ENCODE peak calls at places on chromosome 11, in nine cellular contexts. One of them, this sample, is unnamed.
A peak's percentile ranks its signal among the peaks of the same experiment; 100 is the strongest.

GRCh38 chr11:114145166-114145695 is 85.7 kb downstream of the ZBTB16 start:
- DNase-seq in gastrocnemius medialis: no peak
- DNase-seq in tibial nerve: no peak
- DNase-seq in tibial artery: no peak
- DNase-seq in cardiac fibroblast: no peak
- DNase-seq in bronchial epithelial cell: no peak
- DNase-seq in foreskin fibroblast: peak; percentile 36
- DNase-seq in colonic mucosa: no peak
- DNase-seq in ovary: no peak
- DNase-seq in this sample: no peak

GRCh38 chr11:124481365-124482323 is 36.1 kb upstream of the OR8B8 start:
- DNase-seq in gastrocnemius medialis: no peak
- DNase-seq in cardiac fibroblast: peak; percentile 80
- DNase-seq in bronchial epithelial cell: peak; percentile 47
- DNase-seq in tibial artery: no peak
- DNase-seq in ovary: no peak
- DNase-seq in foreskin fibroblast: peak; percentile 21
- DNase-seq in colonic mucosa: no peak
- DNase-seq in tibial nerve: no peak
- DNase-seq in this sample: no peak

GRCh38 chr11:13448876-13449275 is 14.1 kb downstream of the BTBD10 start:
- DNase-seq in colonic mucosa: no peak
- DNase-seq in ovary: no peak
- DNase-seq in foreskin fibroblast: no peak
- DNase-seq in tibial nerve: peak; percentile 25
- DNase-seq in cardiac fibroblast: peak; percentile 70
- DNase-seq in gastrocnemius medialis: no peak
- DNase-seq in tibial artery: no peak
- DNase-seq in bronchial epithelial cell: no peak
- DNase-seq in this sample: no peak

GRCh38 chr11:71235719-71236118 is 16.7 kb downstream of the SHANK2 start:
- DNase-seq in ovary: no peak
- DNase-seq in colonic mucosa: no peak
- DNase-seq in gastrocnemius medialis: no peak
- DNase-seq in tibial artery: no peak
- DNase-seq in cardiac fibroblast: no peak
- DNase-seq in bronchial epithelial cell: no peak
- DNase-seq in foreskin fibroblast: no peak
- DNase-seq in tibial nerve: no peak
- DNase-seq in this sample: no peak

GRCh38 chr11:104672897-104673296 is 225.4 kb downstream of the CASP12 start:
- DNase-seq in gastrocnemius medialis: no peak
- DNase-seq in tibial artery: no peak
- DNase-seq in ovary: no peak
- DNase-seq in cardiac fibroblast: no peak
- DNase-seq in foreskin fibroblast: no peak
- DNase-seq in bronchial epithelial cell: no peak
- DNase-seq in colonic mucosa: no peak
- DNase-seq in tibial nerve: no peak
- DNase-seq in this sample: no peak

GRCh38 chr11:94473177-94473799 is 20.4 kb downstream of the MRE11 start:
- DNase-seq in bronchial epithelial cell: no peak
- DNase-seq in ovary: no peak
- DNase-seq in foreskin fibroblast: no peak
- DNase-seq in tibial nerve: no peak
- DNase-seq in tibial artery: no peak
- DNase-seq in colonic mucosa: no peak
- DNase-seq in gastrocnemius medialis: no peak
- DNase-seq in cardiac fibroblast: no peak
- DNase-seq in this sample: no peak

GRCh38 chr11:70828498-70829159 is 423.7 kb downstream of the SHANK2 start:
- DNase-seq in foreskin fibroblast: peak; percentile 23
- DNase-seq in colonic mucosa: peak; percentile 30
- DNase-seq in ovary: no peak
- DNase-seq in tibial nerve: peak; percentile 19
- DNase-seq in bronchial epithelial cell: no peak
- DNase-seq in tibial artery: no peak
- DNase-seq in gastrocnemius medialis: no peak
- DNase-seq in cardiac fibroblast: no peak
- DNase-seq in this sample: no peak

GRCh38 chr11:64459016-64459415 is 100.1 kb downstream of the RPS6KA4 start:
- DNase-seq in bronchial epithelial cell: no peak
- DNase-seq in tibial artery: peak; percentile 11
- DNase-seq in foreskin fibroblast: no peak
- DNase-seq in cardiac fibroblast: peak; percentile 18
- DNase-seq in tibial nerve: no peak
- DNase-seq in gastrocnemius medialis: no peak
- DNase-seq in colonic mucosa: no peak
- DNase-seq in ovary: no peak
- DNase-seq in this sample: no peak

GRCh38 chr11:69499946-69500284 is 18.5 kb downstream of the LINC01488 start:
- DNase-seq in gastrocnemius medialis: no peak
- DNase-seq in bronchial epithelial cell: no peak
- DNase-seq in cardiac fibroblast: no peak
- DNase-seq in colonic mucosa: no peak
- DNase-seq in tibial nerve: no peak
- DNase-seq in foreskin fibroblast: no peak
- DNase-seq in ovary: no peak
- DNase-seq in tibial artery: no peak
- DNase-seq in this sample: no peak

GRCh38 chr11:72786305-72787261 is 7.3 kb downstream of the STARD10 start:
- DNase-seq in gastrocnemius medialis: no peak
- DNase-seq in bronchial epithelial cell: no peak
- DNase-seq in cardiac fibroblast: no peak
- DNase-seq in tibial artery: no peak
- DNase-seq in colonic mucosa: peak; percentile 92
- DNase-seq in ovary: no peak
- DNase-seq in foreskin fibroblast: no peak
- DNase-seq in tibial nerve: no peak
- DNase-seq in this sample: no peak

GRCh38 chr11:33642461-33643166 is 58.0 kb downstream of the C11orf91 start:
- DNase-seq in gastrocnemius medialis: no peak
- DNase-seq in foreskin fibroblast: no peak
- DNase-seq in tibial nerve: no peak
- DNase-seq in ovary: no peak
- DNase-seq in colonic mucosa: no peak
- DNase-seq in bronchial epithelial cell: peak; percentile 80
- DNase-seq in tibial artery: no peak
- DNase-seq in cardiac fibroblast: no peak
- DNase-seq in this sample: no peak

GRCh38 chr11:44725016-44725651 is 1.6 kb upstream of the TSPAN18 start:
- DNase-seq in ovary: no peak
- DNase-seq in gastrocnemius medialis: no peak
- DNase-seq in bronchial epithelial cell: peak; percentile 7
- DNase-seq in tibial artery: no peak
- DNase-seq in cardiac fibroblast: no peak
- DNase-seq in colonic mucosa: no peak
- DNase-seq in tibial nerve: no peak
- DNase-seq in foreskin fibroblast: no peak
- DNase-seq in this sample: no peak

GRCh38 chr11:75334976-75335375 is 16.5 kb downstream of the ARRB1 start:
- DNase-seq in tibial artery: no peak
- DNase-seq in colonic mucosa: no peak
- DNase-seq in tibial nerve: no peak
- DNase-seq in cardiac fibroblast: no peak
- DNase-seq in bronchial epithelial cell: no peak
- DNase-seq in foreskin fibroblast: no peak
- DNase-seq in ovary: no peak
- DNase-seq in gastrocnemius medialis: no peak
- DNase-seq in this sample: no peak

GRCh38 chr11:75337195-75337654 is 14.2 kb downstream of the ARRB1 start:
- DNase-seq in foreskin fibroblast: peak; percentile 60
- DNase-seq in colonic mucosa: no peak
- DNase-seq in cardiac fibroblast: peak; percentile 65
- DNase-seq in gastrocnemius medialis: peak; percentile 41
- DNase-seq in tibial nerve: no peak
- DNase-seq in ovary: no peak
- DNase-seq in tibial artery: peak; percentile 73
- DNase-seq in bronchial epithelial cell: peak; percentile 54
- DNase-seq in this sample: no peak

GRCh38 chr11:75341583-75341982 is 9.9 kb downstream of the ARRB1 start:
- DNase-seq in tibial artery: no peak
- DNase-seq in gastrocnemius medialis: peak; percentile 23
- DNase-seq in tibial nerve: no peak
- DNase-seq in foreskin fibroblast: no peak
- DNase-seq in cardiac fibroblast: no peak
- DNase-seq in bronchial epithelial cell: no peak
- DNase-seq in ovary: no peak
- DNase-seq in colonic mucosa: peak; percentile 48
- DNase-seq in this sample: no peak

GRCh38 chr11:75339685-75340409 is 11.6 kb downstream of the ARRB1 start:
- DNase-seq in gastrocnemius medialis: no peak
- DNase-seq in colonic mucosa: peak; percentile 49
- DNase-seq in tibial artery: no peak
- DNase-seq in bronchial epithelial cell: no peak
- DNase-seq in foreskin fibroblast: no peak
- DNase-seq in tibial nerve: no peak
- DNase-seq in ovary: no peak
- DNase-seq in cardiac fibroblast: no peak
- DNase-seq in this sample: no peak

DNA sequence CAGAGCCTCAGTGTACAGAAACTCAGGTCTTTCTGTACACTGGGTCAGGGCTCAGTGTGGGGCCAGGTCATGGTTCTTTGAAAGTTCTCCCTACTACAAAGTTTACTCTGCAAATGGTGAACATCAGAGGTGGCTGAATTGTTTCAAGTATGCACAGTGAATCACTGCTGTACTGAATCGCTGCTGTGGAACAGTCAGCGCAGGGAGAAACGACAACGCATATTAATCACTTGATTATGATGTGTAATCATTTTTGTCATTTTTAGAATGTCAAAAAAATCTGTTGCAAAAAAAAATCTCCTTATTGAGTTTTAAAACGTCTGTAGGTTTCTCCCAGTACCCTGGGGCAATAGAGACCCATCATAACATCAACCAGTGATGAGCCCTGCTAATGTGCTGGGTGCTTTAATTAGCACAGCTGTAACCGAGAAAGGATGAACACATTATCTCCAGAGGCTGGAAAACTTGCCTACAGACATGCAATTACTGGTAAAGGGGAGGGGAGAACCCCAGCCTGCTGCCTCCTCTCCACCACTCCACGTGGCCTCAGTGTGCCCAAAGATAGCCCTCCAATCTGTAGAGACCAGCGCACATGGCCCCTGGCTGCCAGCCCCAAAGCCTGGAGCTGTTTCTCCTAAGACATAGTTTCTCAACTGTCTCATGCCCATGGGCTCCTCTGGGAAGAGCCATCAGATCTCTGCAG is 12.8 kb downstream of the ARRB1 start:
- DNase-seq in bronchial epithelial cell: peak; percentile 25
- DNase-seq in ovary: no peak
- DNase-seq in tibial nerve: no peak
- DNase-seq in foreskin fibroblast: no peak
- DNase-seq in colonic mucosa: no peak
- DNase-seq in cardiac fibroblast: peak; percentile 72
- DNase-seq in tibial artery: no peak
- DNase-seq in gastrocnemius medialis: no peak
- DNase-seq in this sample: no peak
- H3K4me3 ChIP-seq in bronchial epithelial cell: no peak overlapping the region
- H3K4me3 ChIP-seq in ovary: no peak overlapping the region
- H3K4me3 ChIP-seq in tibial nerve: no peak overlapping the region
- H3K4me3 ChIP-seq in foreskin fibroblast: no peak overlapping the region
- H3K4me3 ChIP-seq in colonic mucosa: no peak overlapping the region
- H3K4me3 ChIP-seq in cardiac fibroblast: no peak overlapping the region
- H3K4me3 ChIP-seq in tibial artery: no peak overlapping the region
- H3K4me3 ChIP-seq in gastrocnemius medialis: no peak overlapping the region
- H3K4me3 ChIP-seq in this sample: no peak overlapping the region

DNA sequence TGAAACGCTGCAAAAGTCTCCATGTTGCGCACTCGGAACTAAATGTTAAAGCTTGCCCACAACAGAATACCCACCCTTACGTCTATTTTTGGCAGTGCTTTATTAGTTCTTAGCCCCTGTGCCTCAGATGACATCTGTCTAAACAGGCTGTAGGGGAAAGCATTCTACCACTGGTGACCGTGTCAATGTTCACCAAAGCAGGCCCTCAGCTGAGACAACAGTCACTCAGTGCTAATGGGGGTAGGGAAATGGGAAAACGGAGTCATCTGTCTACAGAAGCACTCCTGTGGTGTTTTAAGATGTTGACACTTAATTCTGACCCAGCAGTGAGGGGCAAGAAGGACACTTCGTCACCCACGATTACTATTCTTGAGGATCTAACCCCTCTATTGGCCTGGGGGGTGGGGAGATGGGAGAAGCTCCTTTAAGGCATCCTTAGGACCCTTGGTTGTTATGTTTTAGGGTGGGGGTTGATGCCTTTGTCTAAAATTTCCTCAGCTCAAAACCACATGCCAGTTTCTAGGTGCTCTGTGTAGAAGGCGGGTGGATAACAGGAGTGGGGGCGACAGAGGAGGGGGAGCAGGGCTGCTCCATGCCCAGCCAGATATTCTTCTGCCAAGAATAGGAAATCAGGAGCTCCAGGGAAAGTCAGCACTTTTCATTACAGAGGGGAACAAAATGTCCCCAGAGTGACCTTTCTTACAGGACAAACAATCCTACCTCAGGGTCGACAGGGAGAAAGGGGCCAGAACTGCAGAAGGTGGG is 15.6 kb upstream of the MFRP start:
- DNase-seq in foreskin fibroblast: no peak
- DNase-seq in tibial artery: no peak
- DNase-seq in colonic mucosa: no peak
- DNase-seq in cardiac fibroblast: no peak
- DNase-seq in ovary: no peak
- DNase-seq in gastrocnemius medialis: peak; percentile 59
- DNase-seq in bronchial epithelial cell: no peak
- DNase-seq in tibial nerve: no peak
- DNase-seq in this sample: no peak
- H3K4me3 ChIP-seq in foreskin fibroblast: no peak overlapping the region
- H3K4me3 ChIP-seq in tibial artery: peak overlapping the region; percentile 58
- H3K4me3 ChIP-seq in colonic mucosa: peak overlapping the region; percentile 40
- H3K4me3 ChIP-seq in cardiac fibroblast: no peak overlapping the region
- H3K4me3 ChIP-seq in ovary: peak overlapping the region; percentile 45
- H3K4me3 ChIP-seq in gastrocnemius medialis: peak overlapping the region; percentile 75
- H3K4me3 ChIP-seq in bronchial epithelial cell: no peak overlapping the region
- H3K4me3 ChIP-seq in tibial nerve: no peak overlapping the region
- H3K4me3 ChIP-seq in this sample: no peak overlapping the region

DNA sequence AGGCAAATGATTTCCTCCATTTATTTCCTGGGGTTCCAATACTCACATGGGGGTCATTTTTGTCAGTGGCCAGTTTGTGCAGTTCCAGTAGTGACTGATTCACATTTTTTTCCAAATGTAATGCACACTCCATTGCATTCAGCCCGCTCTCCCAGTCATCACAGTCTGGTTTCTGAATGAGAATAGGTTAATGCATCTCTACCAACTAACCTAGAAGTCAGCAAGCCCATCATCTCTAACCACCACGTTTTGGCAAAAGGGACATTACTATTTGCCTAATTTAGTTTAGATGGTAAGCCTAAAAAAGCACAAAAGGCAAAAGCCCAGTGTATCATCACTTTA is 2.5 kb downstream of the FTH1 start:
- DNase-seq in cardiac fibroblast: no peak
- DNase-seq in bronchial epithelial cell: no peak
- DNase-seq in ovary: peak; percentile 2
- DNase-seq in colonic mucosa: no peak
- DNase-seq in gastrocnemius medialis: no peak
- DNase-seq in foreskin fibroblast: no peak
- DNase-seq in tibial nerve: no peak
- DNase-seq in tibial artery: no peak
- DNase-seq in this sample: no peak
- H3K4me3 ChIP-seq in cardiac fibroblast: peak overlapping the region; percentile 98
- H3K4me3 ChIP-seq in bronchial epithelial cell: peak overlapping the region; percentile 81
- H3K4me3 ChIP-seq in ovary: peak overlapping the region; percentile 71
- H3K4me3 ChIP-seq in colonic mucosa: peak overlapping the region; percentile 94
- H3K4me3 ChIP-seq in gastrocnemius medialis: peak overlapping the region; percentile 94
- H3K4me3 ChIP-seq in foreskin fibroblast: peak overlapping the region; percentile 97
- H3K4me3 ChIP-seq in tibial nerve: peak overlapping the region; percentile 88
- H3K4me3 ChIP-seq in tibial artery: peak overlapping the region; percentile 68
- H3K4me3 ChIP-seq in this sample: peak overlapping the region; percentile 82

GRCh38 chr11:102114032-102114431 is 3.8 kb downstream of the YAP1 start:
- DNase-seq in foreskin fibroblast: no peak
- DNase-seq in tibial artery: no peak
- DNase-seq in gastrocnemius medialis: no peak
- DNase-seq in ovary: no peak
- DNase-seq in cardiac fibroblast: no peak
- DNase-seq in bronchial epithelial cell: no peak
- DNase-seq in tibial nerve: no peak
- DNase-seq in colonic mucosa: no peak
- DNase-seq in this sample: no peak
- H3K4me3 ChIP-seq in foreskin fibroblast: peak overlapping the region; percentile 81
- H3K4me3 ChIP-seq in tibial artery: peak overlapping the region; percentile 97
- H3K4me3 ChIP-seq in gastrocnemius medialis: no peak overlapping the region
- H3K4me3 ChIP-seq in ovary: no peak overlapping the region
- H3K4me3 ChIP-seq in cardiac fibroblast: no peak overlapping the region
- H3K4me3 ChIP-seq in bronchial epithelial cell: no peak overlapping the region
- H3K4me3 ChIP-seq in tibial nerve: no peak overlapping the region
- H3K4me3 ChIP-seq in colonic mucosa: no peak overlapping the region
- H3K4me3 ChIP-seq in this sample: peak overlapping the region; percentile 11